ENCODE peak calls at places on chromosomes 12 and 14, in five cellular contexts. One of them, this sample, is unnamed.

GRCh38 chr12:80627773-80628172 is 79.7 kb upstream of the MYF6 start:
- DNase-seq in heart right ventricle: no peak
- DNase-seq in transverse colon: no peak
- DNase-seq in H9: no peak
- DNase-seq in stomach: no peak
- DNase-seq in this sample: no peak

GRCh38 chr12:124795081-124795948 is 68.3 kb downstream of the SCARB1 start:
- DNase-seq in heart right ventricle: no peak
- DNase-seq in transverse colon: no peak
- DNase-seq in H9: no peak
- DNase-seq in stomach: no peak
- DNase-seq in this sample: no peak

GRCh38 chr14:21326972-21327371 is 47.1 kb downstream of the RPGRIP1 start:
- DNase-seq in heart right ventricle: no peak
- DNase-seq in transverse colon: no peak
- DNase-seq in H9: no peak
- DNase-seq in stomach: no peak
- DNase-seq in this sample: no peak

GRCh38 chr14:56120091-56120632 is 2.0 kb downstream of the PELI2 start:
- DNase-seq in heart right ventricle: peak; percentile 8
- DNase-seq in transverse colon: no peak
- DNase-seq in H9: no peak
- DNase-seq in stomach: no peak
- DNase-seq in this sample: peak; percentile 57

GRCh38 chr12:27965966-27966365 is 6.6 kb downstream of the PTHLH start:
- DNase-seq in heart right ventricle: no peak
- DNase-seq in transverse colon: no peak
- DNase-seq in H9: no peak
- DNase-seq in stomach: no peak
- DNase-seq in this sample: no peak

GRCh38 chr14:74964787-74965769 is 9.7 kb upstream of the PGF start:
- DNase-seq in heart right ventricle: no peak
- DNase-seq in transverse colon: no peak
- DNase-seq in H9: no peak
- DNase-seq in stomach: no peak
- DNase-seq in this sample: no peak

GRCh38 chr12:42589465-42590323 is at the start of gene PRICKLE1:
- DNase-seq in heart right ventricle: peak; percentile 38
- DNase-seq in transverse colon: peak; percentile 20
- DNase-seq in H9: peak; percentile 46
- DNase-seq in stomach: peak; percentile 47
- DNase-seq in this sample: peak; percentile 84

GRCh38 chr14:41875113-41875512 is 268.4 kb downstream of the LRFN5 start:
- DNase-seq in heart right ventricle: no peak
- DNase-seq in transverse colon: no peak
- DNase-seq in H9: no peak
- DNase-seq in stomach: no peak
- DNase-seq in this sample: no peak

GRCh38 chr12:105860556-105861207 is 278.1 kb downstream of the NUAK1 start:
- DNase-seq in heart right ventricle: no peak
- DNase-seq in transverse colon: no peak
- DNase-seq in H9: no peak
- DNase-seq in stomach: no peak
- DNase-seq in this sample: no peak

GRCh38 chr12:13942826-13943225 is 38.6 kb downstream of the GRIN2B start:
- DNase-seq in heart right ventricle: no peak
- DNase-seq in transverse colon: no peak
- DNase-seq in H9: no peak
- DNase-seq in stomach: no peak
- DNase-seq in this sample: no peak

GRCh38 chr12:131867891-131868675 is 26.3 kb upstream of the ULK1 start:
- DNase-seq in heart right ventricle: no peak
- DNase-seq in transverse colon: no peak
- DNase-seq in H9: no peak
- DNase-seq in stomach: no peak
- DNase-seq in this sample: no peak

GRCh38 chr12:13049816-13050215 is 5.6 kb downstream of the FAM234B start:
- DNase-seq in heart right ventricle: peak; percentile 7
- DNase-seq in transverse colon: no peak
- DNase-seq in H9: no peak
- DNase-seq in stomach: no peak
- DNase-seq in this sample: no peak

GRCh38 chr14:32073537-32074189 is 3.4 kb upstream of the ARHGAP5 start:
- DNase-seq in heart right ventricle: peak; percentile 73
- DNase-seq in transverse colon: peak; percentile 53
- DNase-seq in H9: no peak
- DNase-seq in stomach: peak; percentile 49
- DNase-seq in this sample: no peak

GRCh38 chr14:73461478-73462077 is 3.2 kb upstream of the NUMB start:
- DNase-seq in heart right ventricle: no peak
- DNase-seq in transverse colon: no peak
- DNase-seq in H9: no peak
- DNase-seq in stomach: no peak
- DNase-seq in this sample: no peak

GRCh38 chr12:27937768-27938167 is 34.8 kb downstream of the PTHLH start:
- DNase-seq in heart right ventricle: no peak
- DNase-seq in transverse colon: no peak
- DNase-seq in H9: no peak
- DNase-seq in stomach: no peak
- DNase-seq in this sample: no peak

GRCh38 chr12:19138551-19139344 is 9.2 kb downstream of the PLEKHA5 start:
- DNase-seq in heart right ventricle: no peak
- DNase-seq in transverse colon: no peak
- DNase-seq in H9: no peak
- DNase-seq in stomach: no peak
- DNase-seq in this sample: no peak

GRCh38 chr12:94427520-94428381 is 31.9 kb downstream of the CEP83 start:
- DNase-seq in heart right ventricle: peak; percentile 48
- DNase-seq in transverse colon: peak; percentile 24
- DNase-seq in H9: no peak
- DNase-seq in stomach: no peak
- DNase-seq in this sample: no peak

GRCh38 chr12:55634186-55634585 is 2.5 kb upstream of the OR10P1 start:
- DNase-seq in heart right ventricle: no peak
- DNase-seq in transverse colon: no peak
- DNase-seq in H9: no peak
- DNase-seq in stomach: no peak
- DNase-seq in this sample: no peak

GRCh38 chr14:77148510-77149231 is 7.1 kb upstream of the ZDHHC22 start:
- DNase-seq in heart right ventricle: no peak
- DNase-seq in transverse colon: no peak
- DNase-seq in H9: peak; percentile 52
- DNase-seq in stomach: no peak
- DNase-seq in this sample: no peak

GRCh38 chr12:117438809-117439208 is 77.4 kb upstream of the NOS1 start:
- DNase-seq in heart right ventricle: no peak
- DNase-seq in transverse colon: no peak
- DNase-seq in H9: no peak
- DNase-seq in stomach: no peak
- DNase-seq in this sample: no peak

GRCh38 chr12:57744194-57744776 is 554 bp upstream of the TSPAN31 start:
- DNase-seq in heart right ventricle: peak; percentile 76
- DNase-seq in transverse colon: peak; percentile 84
- DNase-seq in H9: no peak
- DNase-seq in stomach: peak; percentile 73
- DNase-seq in this sample: peak; percentile 86

GRCh38 chr14:70988452-70988851 is 81.2 kb downstream of the PCNX1 start:
- DNase-seq in heart right ventricle: no peak
- DNase-seq in transverse colon: no peak
- DNase-seq in H9: no peak
- DNase-seq in stomach: no peak
- DNase-seq in this sample: peak; percentile 26

GRCh38 chr14:74951443-74952194 is 3.8 kb downstream of the PGF start:
- DNase-seq in heart right ventricle: no peak
- DNase-seq in transverse colon: no peak
- DNase-seq in H9: no peak
- DNase-seq in stomach: no peak
- DNase-seq in this sample: no peak

DNA sequence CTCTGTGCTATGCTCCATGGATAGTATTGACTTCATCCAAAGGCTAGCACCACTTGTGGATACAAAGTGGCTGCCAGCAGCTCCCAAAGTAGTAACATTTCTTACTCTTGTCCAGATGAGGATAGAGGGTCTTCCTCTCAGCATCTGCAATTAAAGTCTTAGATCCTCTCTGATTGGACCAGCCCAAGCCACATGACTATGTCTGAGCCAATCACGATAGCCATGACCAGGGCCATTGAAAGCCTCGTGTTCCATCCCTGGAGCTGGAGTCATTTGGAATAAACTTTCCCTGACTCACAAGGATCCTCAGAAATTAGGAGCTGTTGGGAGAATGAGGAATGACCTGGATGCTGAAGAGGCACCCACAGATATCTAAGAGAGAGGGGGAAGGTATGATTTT is 28.5 kb upstream of the SLC24A4 start:
- DNase-seq in heart right ventricle: no peak
- DNase-seq in transverse colon: no peak
- DNase-seq in H9: no peak
- DNase-seq in stomach: no peak
- DNase-seq in this sample: no peak
- H3K27me3 ChIP-seq in heart right ventricle: peaks cover 34% of the 10 kb centered on the region
- H3K27me3 ChIP-seq in transverse colon: no peaks in the 10 kb centered on the region
- H3K27me3 ChIP-seq in H9: no peaks in the 10 kb centered on the region
- H3K27me3 ChIP-seq in stomach: no peaks in the 10 kb centered on the region
- H3K27me3 ChIP-seq in this sample: no peaks in the 10 kb centered on the region

GRCh38 chr12:93231938-93232337 is 145.8 kb upstream of the NUDT4 start:
- DNase-seq in heart right ventricle: no peak
- DNase-seq in transverse colon: no peak
- DNase-seq in H9: no peak
- DNase-seq in stomach: no peak
- DNase-seq in this sample: no peak

GRCh38 chr12:93234641-93235040 is 143.1 kb upstream of the NUDT4 start:
- DNase-seq in heart right ventricle: no peak
- DNase-seq in transverse colon: no peak
- DNase-seq in H9: no peak
- DNase-seq in stomach: peak; percentile 66
- DNase-seq in this sample: no peak

GRCh38 chr12:93229494-93230310 is 148.0 kb upstream of the NUDT4 start:
- DNase-seq in heart right ventricle: no peak
- DNase-seq in transverse colon: no peak
- DNase-seq in H9: no peak
- DNase-seq in stomach: no peak
- DNase-seq in this sample: no peak

GRCh38 chr12:93226356-93226755 is 151.4 kb upstream of the NUDT4 start:
- DNase-seq in heart right ventricle: no peak
- DNase-seq in transverse colon: no peak
- DNase-seq in H9: no peak
- DNase-seq in stomach: no peak
- DNase-seq in this sample: no peak

DNA sequence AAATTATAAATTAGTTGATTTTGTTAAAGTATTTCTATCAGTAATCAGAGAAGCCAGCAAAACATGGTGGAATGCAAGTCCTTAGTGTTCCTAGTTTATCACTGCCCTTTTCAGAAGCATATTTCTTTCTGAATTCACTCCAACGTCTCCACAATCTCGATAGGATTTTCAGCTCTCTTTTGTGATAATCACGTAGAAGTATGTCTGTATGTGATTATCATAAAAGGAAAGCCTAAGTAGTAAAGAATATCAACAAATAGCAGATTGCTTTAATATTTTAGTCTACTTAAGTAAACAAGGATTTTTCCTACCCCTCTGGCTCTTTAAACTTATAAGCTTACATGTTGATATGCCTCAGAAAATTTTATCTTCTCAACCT is 147.4 kb upstream of the NUDT4 start:
- DNase-seq in heart right ventricle: no peak
- DNase-seq in transverse colon: no peak
- DNase-seq in H9: no peak
- DNase-seq in stomach: no peak
- DNase-seq in this sample: no peak
- H3K27ac ChIP-seq in heart right ventricle: no peak overlapping the region
- H3K27ac ChIP-seq in transverse colon: no peak overlapping the region
- H3K27ac ChIP-seq in H9: no peak overlapping the region
- H3K27ac ChIP-seq in stomach: no peak overlapping the region
- H3K27ac ChIP-seq in this sample: no peak overlapping the region

GRCh38 chr14:69048456-69048855 is 69.4 kb upstream of the ACTN1 start:
- DNase-seq in heart right ventricle: no peak
- DNase-seq in transverse colon: peak; percentile 52
- DNase-seq in H9: no peak
- DNase-seq in stomach: peak; percentile 72
- DNase-seq in this sample: peak; percentile 64

GRCh38 chr14:69052181-69052601 is 73.1 kb upstream of the ACTN1 start:
- DNase-seq in heart right ventricle: no peak
- DNase-seq in transverse colon: no peak
- DNase-seq in H9: no peak
- DNase-seq in stomach: no peak
- DNase-seq in this sample: peak; percentile 68

GRCh38 chr14:69047255-69047654 is 68.2 kb upstream of the ACTN1 start:
- DNase-seq in heart right ventricle: no peak
- DNase-seq in transverse colon: no peak
- DNase-seq in H9: no peak
- DNase-seq in stomach: no peak
- DNase-seq in this sample: no peak

GRCh38 chr14:69050235-69051184 is 71.4 kb upstream of the ACTN1 start:
- DNase-seq in heart right ventricle: no peak
- DNase-seq in transverse colon: no peak
- DNase-seq in H9: no peak
- DNase-seq in stomach: no peak
- DNase-seq in this sample: no peak

DNA sequence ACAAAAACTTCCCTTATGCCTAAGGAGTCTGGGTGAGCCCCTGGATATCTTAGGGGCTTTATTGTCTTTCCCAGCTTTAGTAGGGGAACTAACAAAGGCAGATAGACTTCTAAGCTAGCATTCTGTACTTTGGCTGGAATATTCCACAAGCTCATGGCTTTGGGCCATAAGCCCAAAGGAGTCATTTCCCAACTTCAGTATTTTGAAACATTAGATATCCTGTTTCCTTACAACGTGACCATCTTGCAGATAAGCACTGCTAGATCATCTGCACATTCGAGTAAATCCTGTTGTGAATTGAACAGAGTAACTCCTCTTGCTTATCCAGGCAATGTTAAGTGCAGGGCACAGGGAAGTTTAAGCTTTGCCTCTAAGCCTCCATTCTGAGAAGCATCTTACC is 70.6 kb upstream of the ACTN1 start:
- DNase-seq in heart right ventricle: peak; percentile 69
- DNase-seq in transverse colon: no peak
- DNase-seq in H9: no peak
- DNase-seq in stomach: no peak
- DNase-seq in this sample: peak; percentile 56
- H3K4me1 ChIP-seq in heart right ventricle: peaks cover 88% of the 10 kb centered on the region
- H3K4me1 ChIP-seq in transverse colon: peaks cover 32% of the 10 kb centered on the region
- H3K4me1 ChIP-seq in H9: peaks cover 16% of the 10 kb centered on the region
- H3K4me1 ChIP-seq in stomach: peaks cover 39% of the 10 kb centered on the region
- H3K4me1 ChIP-seq in this sample: peaks cover 35% of the 10 kb centered on the region

GRCh38 chr12:51867796-51868428 is 19.4 kb upstream of the FIGNL2 start:
- DNase-seq in heart right ventricle: no peak
- DNase-seq in transverse colon: no peak
- DNase-seq in H9: no peak
- DNase-seq in stomach: no peak
- DNase-seq in this sample: no peak
- H3K27me3 ChIP-seq in heart right ventricle: peaks cover 49% of the 10 kb centered on the region
- H3K27me3 ChIP-seq in transverse colon: peaks cover 69% of the 10 kb centered on the region
- H3K27me3 ChIP-seq in H9: peaks cover 13% of the 10 kb centered on the region
- H3K27me3 ChIP-seq in stomach: peaks cover 48% of the 10 kb centered on the region
- H3K27me3 ChIP-seq in this sample: no peaks in the 10 kb centered on the region

This sample was measured in right cardiac atrium.